ENCODE peak calls at places on chromosomes 2 and 18, in seven cellular contexts. K is activated naive CD8-positive, alpha-beta T cell treated with anti-CD3 and anti-CD28 coated beads, Interleukin-2, amount 50 U/mL, for 16 hours; V is activated CD4-positive, alpha-beta T cell treated with anti-CD3 and anti-CD28 coated beads for 24 hours; F is effector CD4-positive, alpha-beta T cell; C is A172; O is upper lobe of right lung; T is NCI-H82. D is an unnamed sample.
A peak's percentile ranks its signal among the peaks of the same experiment; 100 is the strongest.

GRCh38 chr2:32632089-32632488 is 4.2 kb downstream of the TTC27 start:
- DNase-seq in K (no peak), V (no peak), F (no peak), C (peak; percentile 77), O (no peak), T (peak; percentile 4), D (no peak)

GRCh38 chr2:147232225-147232669 is 612.6 kb upstream of the ACVR2A start:
- DNase-seq in K (no peak), V (no peak), F (no peak), C (peak; percentile 14), O (no peak), T (no peak), D (no peak)

GRCh38 chr2:224135881-224136280 is 96.8 kb upstream of the SERPINE2 start:
- DNase-seq in K (no peak), V (no peak), F (no peak), C (no peak), O (no peak), T (no peak), D (no peak)

GRCh38 chr2:9769171-9770005 is 73.9 kb upstream of the TAF1B start:
- DNase-seq in K (no peak), V (peak; percentile 24), F (no peak), C (no peak), O (peak; percentile 65), T (no peak), D (peak; percentile 54)

GRCh38 chr18:11993264-11993916 is 12.1 kb downstream of the IMPA2 start:
- DNase-seq in K (no peak), V (no peak), F (no peak), C (no peak), O (no peak), T (no peak), D (no peak)

GRCh38 chr2:43399515-43400245 is 173.3 kb upstream of the ZFP36L2 start:
- DNase-seq in K (no peak), V (no peak), F (no peak), C (peak; percentile 40), O (no peak), T (no peak), D (no peak)

GRCh38 chr2:37111971-37112370 is 27.7 kb downstream of the GPATCH11 start:
- DNase-seq in K (no peak), V (no peak), F (no peak), C (no peak), O (no peak), T (no peak), D (no peak)

GRCh38 chr2:128777091-128778045 is 458.7 kb upstream of the HS6ST1 start:
- DNase-seq in K (no peak), V (no peak), F (no peak), C (no peak), O (peak; percentile 43), T (no peak), D (no peak)

GRCh38 chr2:182366625-182367024 is 60.2 kb downstream of the PDE1A start:
- DNase-seq in K (no peak), V (no peak), F (no peak), C (no peak), O (no peak), T (no peak), D (no peak)

GRCh38 chr2:128491845-128492244 is 173.2 kb upstream of the HS6ST1 start:
- DNase-seq in K (no peak), V (no peak), F (no peak), C (no peak), O (peak; percentile 19), T (no peak), D (no peak)

GRCh38 chr2:196592331-196592911 is 47.1 kb upstream of the CCDC150 start:
- DNase-seq in K (no peak), V (no peak), F (no peak), C (no peak), O (peak; percentile 66), T (peak; percentile 72), D (peak; percentile 68)

GRCh38 chr2:145800201-145801091 is 1280.5 kb upstream of the ZEB2 start:
- DNase-seq in K (no peak), V (no peak), F (no peak), C (no peak), O (no peak), T (peak; percentile 29), D (no peak)

GRCh38 chr2:124323321-124323720 is 298.2 kb downstream of the CNTNAP5 start:
- DNase-seq in K (no peak), V (no peak), F (no peak), C (no peak), O (no peak), T (no peak), D (no peak)

GRCh38 chr18:11981633-11982366 is 493 bp downstream of the IMPA2 start:
- DNase-seq in K (no peak), V (no peak), F (no peak), C (no peak), O (no peak), T (peak; percentile 60), D (peak; percentile 52)

GRCh38 chr18:80196528-80197320 is 50.6 kb downstream of the PARD6G start:
- DNase-seq in K (no peak), V (no peak), F (no peak), C (no peak), O (no peak), T (no peak), D (no peak)

GRCh38 chr2:232927041-232927792 is 57.2 kb downstream of the SNORC start:
- DNase-seq in K (no peak), V (no peak), F (no peak), C (peak; percentile 21), O (no peak), T (no peak), D (no peak)

GRCh38 chr2:142190805-142191204 is 60.0 kb upstream of the LRP1B start:
- DNase-seq in K (no peak), V (no peak), F (no peak), C (peak; percentile 28), O (no peak), T (no peak), D (no peak)

GRCh38 chr2:165662720-165663119 is 131.3 kb downstream of the GALNT3 start:
- DNase-seq in K (no peak), V (no peak), F (no peak), C (no peak), O (no peak), T (no peak), D (no peak)

GRCh38 chr2:45072862-45073237 is 63.6 kb upstream of the SIX2 start:
- DNase-seq in K (no peak), V (no peak), F (no peak), C (no peak), O (no peak), T (no peak), D (no peak)

GRCh38 chr18:50401334-50401733 is 26.5 kb downstream of the SKA1 start:
- DNase-seq in K (no peak), V (no peak), F (no peak), C (no peak), O (no peak), T (no peak), D (no peak)

GRCh38 chr2:21002814-21003192 is 41.1 kb downstream of the APOB start:
- DNase-seq in K (no peak), V (no peak), F (no peak), C (no peak), O (no peak), T (no peak), D (no peak)

GRCh38 chr2:108833219-108833618 is 46.6 kb downstream of the CCDC138 start:
- DNase-seq in K (no peak), V (no peak), F (no peak), C (peak; percentile 11), O (no peak), T (no peak), D (no peak)

GRCh38 chr18:34261865-34262780 is 37.4 kb upstream of the NOL4 start:
- DNase-seq in K (no peak), V (no peak), F (no peak), C (no peak), O (no peak), T (no peak), D (no peak)

GRCh38 chr2:152389483-152389882 is 54.5 kb downstream of the FMNL2 start:
- DNase-seq in K (no peak), V (no peak), F (no peak), C (no peak), O (no peak), T (no peak), D (no peak)

GRCh38 chr18:54805571-54806334 is 22.5 kb upstream of the RAB27B start:
- DNase-seq in K (no peak), V (no peak), F (no peak), C (peak; percentile 91), O (no peak), T (no peak), D (peak; percentile 69)

GRCh38 chr2:42101641-42102605 is 54.1 kb downstream of the PKDCC start:
- DNase-seq in K (peak; percentile 69), V (peak; percentile 72), F (peak; percentile 95), C (peak; percentile 83), O (peak; percentile 93), T (no peak), D (no peak)

GRCh38 chr2:27378096-27378808 is 2.3 kb downstream of the ZNF513 start:
- DNase-seq in K (no peak), V (no peak), F (no peak), C (no peak), O (peak; percentile 69), T (peak; percentile 26), D (no peak)

GRCh38 chr2:230323385-230324106 is 3.4 kb upstream of the SP140L start:
- DNase-seq in K (no peak), V (no peak), F (no peak), C (no peak), O (no peak), T (peak; percentile 37), D (no peak)